ENCODE peak calls at places on chromosomes 6 and 20, in four cellular contexts. E is A673; Y is stimulated activated CD8-positive, alpha-beta memory T cell treated with anti-CD3 and anti-CD28 coated beads, Interleukin-7, amount 100 ng/mL, for 48 hours; C is stimulated activated naive CD8-positive, alpha-beta T cell treated with anti-CD3 and anti-CD28 coated beads, Interleukin-15, Interleukin-2, amounts not matched to agents 100 U/mL and 50 U/mL, for 24 hours. P is an unnamed sample.

GRCh38 chr6:152701863-152702401 is 4.2 kb downstream of the MYCT1 start:
- DNase-seq in C (no peak), Y (no peak), E (no peak), P (no peak)

GRCh38 chr6:152695317-152696043 is 2.2 kb upstream of the MYCT1 start:
- DNase-seq in Y (no peak), C (no peak), E (no peak), P (no peak)

GRCh38 chr6:159761135-159761872 is 541 bp upstream of the ACAT2 start:
- DNase-seq in C (peak; percentile 37), Y (peak; percentile 5), E (peak; percentile 49), P (no peak)

GRCh38 chr6:18162401-18162800 is 7.2 kb downstream of the KDM1B start:
- DNase-seq in C (no peak), Y (no peak), E (no peak), P (no peak)

GRCh38 chr20:45097485-45098095 is 3.3 kb downstream of the KCNS1 start:
- DNase-seq in E (no peak), C (peak; percentile 50), Y (no peak), P (no peak)

GRCh38 chr6:129191275-129191674 is 308.3 kb downstream of the LAMA2 start:
- DNase-seq in C (no peak), E (no peak), Y (no peak), P (no peak)

GRCh38 chr20:44247676-44248419 is 740 bp downstream of the GDAP1L1 start:
- DNase-seq in Y (no peak), E (peak; percentile 57), C (peak; percentile 55), P (no peak)

GRCh38 chr20:62332989-62333819 is 30.4 kb downstream of the ADRM1 start:
- DNase-seq in C (no peak), E (no peak), Y (no peak), P (no peak)

GRCh38 chr20:36092424-36093024 is 62.0 kb upstream of the EPB41L1 start:
- DNase-seq in Y (no peak), C (peak; percentile 20), E (no peak), P (no peak)

GRCh38 chr20:62376112-62377063 is 9.3 kb upstream of the LAMA5 start:
- DNase-seq in Y (no peak), C (no peak), E (no peak), P (no peak)

GRCh38 chr20:43460830-43461200 is 3.1 kb downstream of the SRSF6 start:
- DNase-seq in C (no peak), Y (no peak), E (no peak), P (no peak)

GRCh38 chr20:60055740-60056139 is 97.5 kb downstream of the CDH26 start:
- DNase-seq in E (peak; percentile 48), Y (no peak), C (peak; percentile 52), P (no peak)

GRCh38 chr20:46823271-46823747 is 71.3 kb upstream of the EYA2 start:
- DNase-seq in C (no peak), E (no peak), Y (no peak), P (no peak)

GRCh38 chr6:25384967-25385366 is 105.8 kb downstream of the CARMIL1 start:
- DNase-seq in C (no peak), Y (no peak), E (no peak), P (no peak)

GRCh38 chr20:31967830-31968249 is at the start of gene XKR7:
- DNase-seq in E (no peak), Y (no peak), C (peak; percentile 19), P (no peak)

GRCh38 chr6:2877057-2877882 is 25.8 kb downstream of the SERPINB9 start:
- DNase-seq in Y (no peak), E (no peak), C (no peak), P (no peak)

GRCh38 chr6:160426146-160426545 is 78.0 kb downstream of the SLC22A3 start:
- DNase-seq in C (no peak), Y (no peak), E (no peak), P (no peak)

GRCh38 chr6:69422474-69422873 is 374.3 kb downstream of the LMBRD1 start:
- DNase-seq in C (no peak), Y (no peak), E (no peak), P (no peak)

GRCh38 chr20:61888101-61888865 is 177.4 kb downstream of the TAF4 start:
- DNase-seq in E (no peak), Y (no peak), C (no peak), P (no peak)

GRCh38 chr6:38151580-38152500 is 332.3 kb downstream of the ZFAND3 start:
- DNase-seq in C (no peak), Y (no peak), E (no peak), P (no peak)

GRCh38 chr6:144278659-144279314 is 6.3 kb upstream of the UTRN start:
- DNase-seq in Y (no peak), E (no peak), C (no peak), P (no peak)

GRCh38 chr6:44172759-44173500 is 14.3 kb downstream of the CAPN11 start:
- DNase-seq in C (peak; percentile 88), Y (peak; percentile 35), E (peak; percentile 85), P (peak; percentile 26)

GRCh38 chr20:9338101-9338500 is 176.3 kb upstream of the LAMP5 start:
- DNase-seq in Y (no peak), E (no peak), C (no peak), P (no peak)

GRCh38 chr6:5172057-5172683 is 87.0 kb downstream of the PPP1R3G start:
- DNase-seq in Y (no peak), C (no peak), E (no peak), P (no peak)

GRCh38 chr6:20403080-20403765 is 1.5 kb downstream of the E2F3 start:
- DNase-seq in E (peak; percentile 92), C (peak; percentile 94), Y (peak; percentile 92), P (no peak)

GRCh38 chr6:85470023-85470410 is 20.1 kb downstream of the NT5E start:
- DNase-seq in C (no peak), E (no peak), Y (no peak), P (no peak)

GRCh38 chr6:33720998-33721397 is 9.5 kb upstream of the UQCC2 start:
- DNase-seq in E (no peak), C (no peak), Y (no peak), P (no peak)

GRCh38 chr6:85494551-85495337 is 44.9 kb downstream of the NT5E start:
- DNase-seq in Y (no peak), E (no peak), C (no peak), P (no peak)

GRCh38 chr6:63910863-63911665 is 275.5 kb downstream of the PHF3 start:
- DNase-seq in E (peak; percentile 43), C (no peak), Y (no peak), P (peak; percentile 89)

GRCh38 chr6:169638915-169639314 is 62.9 kb downstream of the WDR27 start:
- DNase-seq in E (no peak), Y (no peak), C (no peak), P (no peak)